ENCODE peak calls at places on chromosomes 16 and 17, in nine cellular contexts. H, G, C, Z, Y, T, P, F and S are unnamed samples.

GRCh38 chr17:15348030-15348429 is 6.6 kb upstream of the TEKT3 start:
- DNase-seq in H (peak), G (peak), C (peak), Z (peak), Y (no peak), T (no peak), P (peak), F (peak), S (no peak)

GRCh38 chr16:66359012-66359411 is 7.5 kb upstream of the CDH5 start:
- DNase-seq in H (peak), G (no peak), C (peak), Z (peak), Y (no peak), T (no peak), P (no peak), F (no peak), S (peak)

GRCh38 chr17:68909066-68909465 is 46.1 kb downstream of the ABCA8 start:
- DNase-seq in H (peak), G (peak), C (peak), Z (peak), Y (peak), T (no peak), P (peak), F (peak), S (peak)

GRCh38 chr17:66645259-66645658 is 189.7 kb upstream of the CACNG5 start:
- DNase-seq in H (no peak), G (no peak), C (no peak), Z (no peak), Y (no peak), T (no peak), P (no peak), F (no peak), S (no peak)

GRCh38 chr16:84566580-84567244 is 51.2 kb downstream of the COTL1 start:
- DNase-seq in H (no peak), G (no peak), C (no peak), Z (no peak), Y (no peak), T (no peak), P (no peak), F (no peak), S (no peak)

GRCh38 chr17:64780096-64781012 is 118.2 kb upstream of the SMURF2 start:
- DNase-seq in H (no peak), G (peak), C (peak), Z (no peak), Y (peak), T (peak), P (no peak), F (peak), S (no peak)

GRCh38 chr16:13936596-13937081 is 16.7 kb downstream of the ERCC4 start:
- DNase-seq in H (peak), G (peak), C (peak), Z (peak), Y (no peak), T (no peak), P (no peak), F (no peak), S (no peak)

GRCh38 chr17:42670199-42670924 is 6.4 kb downstream of the PLEKHH3 start:
- DNase-seq in H (no peak), G (no peak), C (no peak), Z (no peak), Y (no peak), T (no peak), P (no peak), F (no peak), S (no peak)

GRCh38 chr17:81019563-81020442 is 15.1 kb upstream of the BAIAP2 start:
- DNase-seq in H (no peak), G (no peak), C (no peak), Z (no peak), Y (no peak), T (peak), P (no peak), F (no peak), S (no peak)

GRCh38 chr17:80924807-80925610 is 66.6 kb upstream of the CHMP6 start:
- DNase-seq in H (no peak), G (no peak), C (no peak), Z (no peak), Y (no peak), T (no peak), P (no peak), F (no peak), S (no peak)

GRCh38 chr16:84617068-84617630 is 729 bp downstream of the COTL1 start:
- DNase-seq in H (no peak), G (no peak), C (peak), Z (no peak), Y (no peak), T (peak), P (no peak), F (peak), S (no peak)

GRCh38 chr16:87724490-87725291 is 41.1 kb downstream of the KLHDC4 start:
- DNase-seq in H (no peak), G (no peak), C (no peak), Z (no peak), Y (no peak), T (no peak), P (no peak), F (peak), S (no peak)

GRCh38 chr17:81911277-81911961 is at the start of gene PCYT2:
- DNase-seq in H (peak), G (peak), C (peak), Z (peak), Y (peak), T (peak), P (no peak), F (peak), S (peak)

GRCh38 chr16:4862639-4863038 is 15.4 kb downstream of the UBN1 start:
- DNase-seq in H (no peak), G (no peak), C (peak), Z (no peak), Y (peak), T (no peak), P (no peak), F (no peak), S (no peak)

GRCh38 chr17:1294157-1294717 is 14.8 kb downstream of the TRARG1 start:
- DNase-seq in H (no peak), G (peak), C (no peak), Z (no peak), Y (no peak), T (no peak), P (no peak), F (peak), S (no peak)

GRCh38 chr16:73231969-73232554 is 184.1 kb upstream of the ZFHX3 start:
- DNase-seq in H (no peak), G (no peak), C (no peak), Z (no peak), Y (no peak), T (no peak), P (no peak), F (no peak), S (peak)

GRCh38 chr17:8121531-8122390 is 2.1 kb downstream of the HES7 start:
- DNase-seq in H (peak), G (no peak), C (peak), Z (peak), Y (no peak), T (no peak), P (no peak), F (peak), S (peak)

GRCh38 chr16:89131783-89132182 is 38.1 kb downstream of the ACSF3 start:
- DNase-seq in H (no peak), G (no peak), C (no peak), Z (no peak), Y (no peak), T (peak), P (no peak), F (no peak), S (no peak)

GRCh38 chr16:85912271-85912974 is 13.5 kb downstream of the IRF8 start:
- DNase-seq in H (peak), G (peak), C (no peak), Z (peak), Y (peak), T (no peak), P (peak), F (peak), S (no peak)

GRCh38 chr17:8057691-8058114 is 18.8 kb downstream of the ALOX15B start:
- DNase-seq in H (peak), G (peak), C (peak), Z (peak), Y (no peak), T (peak), P (peak), F (no peak), S (peak)

DNA sequence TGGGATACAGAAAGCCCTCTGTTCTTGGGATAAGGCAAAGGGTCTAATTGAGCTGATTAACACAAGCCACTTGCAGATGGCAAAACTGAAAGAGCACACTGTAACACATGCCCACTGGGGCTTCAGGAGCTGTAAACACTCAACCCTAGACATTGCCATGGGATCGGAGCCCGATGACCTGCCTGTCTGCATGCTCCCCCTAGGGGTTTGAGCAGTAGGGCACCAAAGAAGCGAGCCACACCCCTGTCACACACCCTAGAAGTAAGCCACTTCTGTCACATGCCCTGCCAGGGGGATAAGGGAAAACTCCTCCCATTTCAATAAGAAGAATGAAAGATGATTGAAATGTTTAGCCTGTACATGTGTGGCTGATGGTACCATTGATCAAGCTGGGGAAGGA is 81.3 kb upstream of the IRX6 start:
- DNase-seq in H (no peak), G (no peak), C (no peak), Z (no peak), Y (no peak), T (no peak), P (no peak), F (no peak), S (no peak)
- TF ChIP-seq CTCF in H (no peak), G (no peak), C (no peak), Z (no peak), Y (no peak), T (no peak), P (no peak), F (no peak), S (no peak)

GRCh38 chr17:19933633-19934032 is 44.0 kb downstream of the AKAP10 start:
- DNase-seq in H (no peak), G (no peak), C (no peak), Z (no peak), Y (no peak), T (no peak), P (no peak), F (no peak), S (no peak)

GRCh38 chr17:19933221-19933620 is 44.4 kb downstream of the AKAP10 start:
- DNase-seq in H (peak), G (no peak), C (no peak), Z (no peak), Y (no peak), T (no peak), P (no peak), F (no peak), S (no peak)

GRCh38 chr17:19928299-19928698 is 49.3 kb downstream of the AKAP10 start:
- DNase-seq in H (peak), G (no peak), C (peak), Z (peak), Y (no peak), T (no peak), P (peak), F (no peak), S (no peak)
- TF ChIP-seq CTCF in H (no peak), G (no peak), C (no peak), Z (no peak), Y (no peak), T (no peak), P (no peak), F (no peak), S (no peak)

GRCh38 chr16:9012330-9012729 is 48.6 kb upstream of the USP7 start:
- DNase-seq in H (no peak), G (no peak), C (no peak), Z (no peak), Y (no peak), T (no peak), P (no peak), F (no peak), S (no peak)

GRCh38 chr16:9012848-9013507 is 49.3 kb upstream of the USP7 start:
- DNase-seq in H (no peak), G (no peak), C (no peak), Z (no peak), Y (no peak), T (no peak), P (no peak), F (no peak), S (peak)

GRCh38 chr16:9004183-9004582 is 40.5 kb upstream of the USP7 start:
- DNase-seq in H (no peak), G (no peak), C (no peak), Z (no peak), Y (no peak), T (no peak), P (no peak), F (no peak), S (no peak)

GRCh38 chr16:9007177-9007794 is 43.6 kb upstream of the USP7 start:
- DNase-seq in H (peak), G (no peak), C (no peak), Z (peak), Y (no peak), T (no peak), P (no peak), F (no peak), S (no peak)

GRCh38 chr16:9008335-9009260 is 44.9 kb upstream of the USP7 start:
- DNase-seq in H (peak), G (peak), C (peak), Z (peak), Y (peak), T (peak), P (peak), F (peak), S (peak)
- TF ChIP-seq CTCF in H (peak), G (peak), C (peak), Z (peak), Y (peak), T (peak), P (peak), F (peak), S (peak)

GRCh38 chr16:49608801-49609200 is 235.2 kb downstream of the C16orf78 start:
- DNase-seq in H (peak), G (peak), C (no peak), Z (peak), Y (no peak), T (no peak), P (no peak), F (no peak), S (peak)
- TF ChIP-seq CTCF in H (peak), G (no peak), C (peak), Z (peak), Y (no peak), T (peak), P (peak), F (peak), S (peak)